ENCODE peak calls at places on chromosomes 12 and 14, in four cellular contexts. One of them, this sample, is unnamed.

GRCh38 chr12:95218164-95218851 is 701 bp downstream of the VEZT start:
- DNase-seq in heart left ventricle: no peak
- DNase-seq in testis: peak; percentile 84
- DNase-seq in brain microvascular endothelial cell: peak; percentile 38
- DNase-seq in this sample: no peak

GRCh38 chr14:56318393-56319115 is 200.3 kb downstream of the PELI2 start:
- DNase-seq in heart left ventricle: no peak
- DNase-seq in testis: no peak
- DNase-seq in brain microvascular endothelial cell: no peak
- DNase-seq in this sample: no peak

GRCh38 chr12:97277030-97277429 is 185.6 kb upstream of the RMST start:
- DNase-seq in heart left ventricle: no peak
- DNase-seq in testis: no peak
- DNase-seq in brain microvascular endothelial cell: no peak
- DNase-seq in this sample: no peak

GRCh38 chr12:103986823-103987222 is 21.2 kb downstream of the TDG start:
- DNase-seq in heart left ventricle: no peak
- DNase-seq in testis: no peak
- DNase-seq in brain microvascular endothelial cell: peak; percentile 28
- DNase-seq in this sample: no peak

GRCh38 chr12:45745861-45746277 is 16.4 kb downstream of the ARID2 start:
- DNase-seq in heart left ventricle: no peak
- DNase-seq in testis: no peak
- DNase-seq in brain microvascular endothelial cell: no peak
- DNase-seq in this sample: no peak

GRCh38 chr12:108980831-108981618 is 39.8 kb downstream of the SVOP start:
- DNase-seq in heart left ventricle: peak; percentile 60
- DNase-seq in testis: no peak
- DNase-seq in brain microvascular endothelial cell: peak; percentile 73
- DNase-seq in this sample: no peak

GRCh38 chr12:124946440-124946793 is 32.0 kb upstream of the UBC start:
- DNase-seq in heart left ventricle: no peak
- DNase-seq in testis: no peak
- DNase-seq in brain microvascular endothelial cell: no peak
- DNase-seq in this sample: no peak

GRCh38 chr12:54383041-54383609 is 1.4 kb downstream of the ZNF385A start:
- DNase-seq in heart left ventricle: no peak
- DNase-seq in testis: no peak
- DNase-seq in brain microvascular endothelial cell: peak; percentile 89
- DNase-seq in this sample: peak; percentile 56

GRCh38 chr12:131082795-131083194 is 129.1 kb downstream of the ADGRD1 start:
- DNase-seq in heart left ventricle: no peak
- DNase-seq in testis: no peak
- DNase-seq in brain microvascular endothelial cell: no peak
- DNase-seq in this sample: no peak

GRCh38 chr14:70317969-70318634 is 41.4 kb downstream of the COX16 start:
- DNase-seq in heart left ventricle: no peak
- DNase-seq in testis: peak; percentile 72
- DNase-seq in brain microvascular endothelial cell: peak; percentile 64
- DNase-seq in this sample: peak; percentile 10

GRCh38 chr12:121797937-121798801 is 4.7 kb upstream of the RHOF start:
- DNase-seq in heart left ventricle: peak; percentile 85
- DNase-seq in testis: peak; percentile 80
- DNase-seq in brain microvascular endothelial cell: no peak
- DNase-seq in this sample: no peak

GRCh38 chr14:90551070-90551704 is 154.4 kb downstream of the CALM1 start:
- DNase-seq in heart left ventricle: no peak
- DNase-seq in testis: peak; percentile 59
- DNase-seq in brain microvascular endothelial cell: peak; percentile 39
- DNase-seq in this sample: no peak

DNA sequence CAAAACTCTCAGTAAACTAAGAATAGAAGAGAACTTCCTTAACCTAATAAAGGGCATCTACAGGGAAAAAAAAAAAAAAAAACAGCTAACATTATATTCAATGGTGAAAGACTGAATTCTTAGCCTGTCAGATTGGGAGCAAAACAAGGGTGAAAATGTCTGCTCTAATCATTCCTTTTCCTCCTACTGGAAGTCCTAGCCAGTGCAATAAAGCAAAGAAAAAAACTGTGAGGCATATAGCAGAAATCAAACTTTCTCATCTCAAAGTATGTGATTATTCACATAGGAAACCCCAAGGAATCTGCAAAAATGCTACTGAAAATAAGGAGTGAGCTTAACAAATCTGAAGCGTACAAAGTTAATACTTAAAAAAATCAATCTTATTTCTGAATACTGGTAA is 170.7 kb downstream of the NUAK1 start:
- DNase-seq in heart left ventricle: no peak
- DNase-seq in testis: no peak
- DNase-seq in brain microvascular endothelial cell: no peak
- DNase-seq in this sample: no peak
- TF ChIP-seq CTCF in heart left ventricle: no peak
- TF ChIP-seq CTCF in testis: no peak
- TF ChIP-seq CTCF in brain microvascular endothelial cell: no peak
- TF ChIP-seq CTCF in this sample: no peak

DNA sequence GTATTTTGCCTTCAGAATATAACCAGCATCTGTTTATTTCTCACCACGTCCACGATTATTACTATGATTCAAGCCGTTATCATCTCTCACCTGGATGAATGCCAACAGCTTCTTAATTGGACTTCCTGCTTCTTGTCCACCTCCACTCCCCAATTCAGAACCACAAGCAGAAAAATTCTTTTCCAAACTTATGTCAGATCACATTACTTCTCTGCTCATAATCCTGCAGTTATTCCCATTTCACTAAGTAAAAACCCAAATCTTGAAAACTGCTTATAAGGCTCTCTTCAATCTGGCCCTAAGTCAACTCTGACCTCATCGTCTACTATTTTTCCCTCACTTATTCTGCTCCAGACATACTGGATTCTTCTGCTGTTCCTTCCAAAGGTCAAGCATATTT is 2.0 kb downstream of the CRY1 start:
- DNase-seq in heart left ventricle: no peak
- DNase-seq in testis: no peak
- DNase-seq in brain microvascular endothelial cell: peak; percentile 59
- DNase-seq in this sample: no peak
- H3K4me3 ChIP-seq in heart left ventricle: peak overlapping the region; percentile 86
- H3K4me3 ChIP-seq in testis: no peak overlapping the region
- H3K4me3 ChIP-seq in brain microvascular endothelial cell: peak overlapping the region; percentile 42
- H3K4me3 ChIP-seq in this sample: peak overlapping the region; percentile 91

GRCh38 chr12:56029166-56029519 is 8.3 kb downstream of the IKZF4 start:
- DNase-seq in heart left ventricle: no peak
- DNase-seq in testis: no peak
- DNase-seq in brain microvascular endothelial cell: no peak
- DNase-seq in this sample: no peak

GRCh38 chr12:56034586-56035332 is 7.0 kb upstream of the RPS26 start:
- DNase-seq in heart left ventricle: no peak
- DNase-seq in testis: no peak
- DNase-seq in brain microvascular endothelial cell: no peak
- DNase-seq in this sample: no peak

GRCh38 chr12:56028511-56029165 is 7.8 kb downstream of the IKZF4 start:
- DNase-seq in heart left ventricle: no peak
- DNase-seq in testis: no peak
- DNase-seq in brain microvascular endothelial cell: no peak
- DNase-seq in this sample: no peak

GRCh38 chr12:56029666-56030293 is 8.9 kb downstream of the IKZF4 start:
- DNase-seq in heart left ventricle: no peak
- DNase-seq in testis: peak; percentile 57
- DNase-seq in brain microvascular endothelial cell: peak; percentile 43
- DNase-seq in this sample: no peak

GRCh38 chr12:56032006-56032405 is 9.7 kb upstream of the RPS26 start:
- DNase-seq in heart left ventricle: no peak
- DNase-seq in testis: no peak
- DNase-seq in brain microvascular endothelial cell: no peak
- DNase-seq in this sample: no peak
- H3K36me3 ChIP-seq in heart left ventricle: peaks cover 77% of the 10 kb centered on the region
- H3K36me3 ChIP-seq in testis: no peaks in the 10 kb centered on the region
- H3K36me3 ChIP-seq in brain microvascular endothelial cell: no peaks in the 10 kb centered on the region
- H3K36me3 ChIP-seq in this sample: no peaks in the 10 kb centered on the region

GRCh38 chr14:23140389-23140788 is 21.3 kb upstream of the CEBPE start:
- DNase-seq in heart left ventricle: no peak
- DNase-seq in testis: no peak
- DNase-seq in brain microvascular endothelial cell: no peak
- DNase-seq in this sample: no peak
- TF ChIP-seq CTCF in heart left ventricle: no peak
- TF ChIP-seq CTCF in testis: no peak
- TF ChIP-seq CTCF in brain microvascular endothelial cell: no peak
- TF ChIP-seq CTCF in this sample: no peak